ENCODE peak calls at places on chromosomes 4 and X, in nine cellular contexts. One of them, this sample, is unnamed.

GRCh38 chr4:134027931-134028330 is 173.7 kb downstream of the PABPC4L start:
- DNase-seq in neural crest cell: no peak
- DNase-seq in left ventricle myocardium inferior: no peak
- DNase-seq in WTC11: no peak
- DNase-seq in body of pancreas: no peak
- DNase-seq in kidney: no peak
- DNase-seq in brain microvascular endothelial cell: peak
- DNase-seq in GM13977: no peak
- DNase-seq in GM12865: no peak
- DNase-seq in this sample: no peak

GRCh38 chrX:103488332-103488731 is 31.0 kb downstream of the RAB40A start:
- DNase-seq in neural crest cell: no peak
- DNase-seq in left ventricle myocardium inferior: no peak
- DNase-seq in WTC11: no peak
- DNase-seq in body of pancreas: no peak
- DNase-seq in kidney: no peak
- DNase-seq in brain microvascular endothelial cell: no peak
- DNase-seq in GM13977: no peak
- DNase-seq in GM12865: no peak
- DNase-seq in this sample: no peak

GRCh38 chrX:11687157-11687556 is 21.4 kb upstream of the ARHGAP6 start:
- DNase-seq in neural crest cell: no peak
- DNase-seq in left ventricle myocardium inferior: no peak
- DNase-seq in WTC11: no peak
- DNase-seq in body of pancreas: no peak
- DNase-seq in kidney: no peak
- DNase-seq in brain microvascular endothelial cell: no peak
- DNase-seq in GM13977: no peak
- DNase-seq in GM12865: no peak
- DNase-seq in this sample: no peak

GRCh38 chrX:48539345-48540014 is at the start of gene TBC1D25:
- DNase-seq in neural crest cell: peak
- DNase-seq in left ventricle myocardium inferior: peak
- DNase-seq in WTC11: peak
- DNase-seq in body of pancreas: peak
- DNase-seq in kidney: peak
- DNase-seq in brain microvascular endothelial cell: peak
- DNase-seq in GM13977: peak
- DNase-seq in GM12865: peak
- DNase-seq in this sample: peak

GRCh38 chr4:161767116-161767515 is 396.7 kb downstream of the FSTL5 start:
- DNase-seq in neural crest cell: no peak
- DNase-seq in left ventricle myocardium inferior: no peak
- DNase-seq in WTC11: no peak
- DNase-seq in body of pancreas: no peak
- DNase-seq in kidney: no peak
- DNase-seq in brain microvascular endothelial cell: peak
- DNase-seq in GM13977: no peak
- DNase-seq in GM12865: peak
- DNase-seq in this sample: no peak

GRCh38 chr4:182231080-182231479 is 12.1 kb upstream of the TENM3 start:
- DNase-seq in neural crest cell: no peak
- DNase-seq in left ventricle myocardium inferior: no peak
- DNase-seq in WTC11: no peak
- DNase-seq in body of pancreas: no peak
- DNase-seq in kidney: no peak
- DNase-seq in brain microvascular endothelial cell: peak
- DNase-seq in GM13977: no peak
- DNase-seq in GM12865: no peak
- DNase-seq in this sample: no peak

GRCh38 chr4:16001484-16001858 is 38.5 kb upstream of the FGFBP2 start:
- DNase-seq in neural crest cell: peak
- DNase-seq in left ventricle myocardium inferior: peak
- DNase-seq in WTC11: peak
- DNase-seq in body of pancreas: peak
- DNase-seq in kidney: no peak
- DNase-seq in brain microvascular endothelial cell: peak
- DNase-seq in GM13977: peak
- DNase-seq in GM12865: peak
- DNase-seq in this sample: peak

GRCh38 chr4:56156141-56156540 is 207.4 kb downstream of the CEP135 start:
- DNase-seq in neural crest cell: no peak
- DNase-seq in left ventricle myocardium inferior: no peak
- DNase-seq in WTC11: peak
- DNase-seq in body of pancreas: no peak
- DNase-seq in kidney: no peak
- DNase-seq in brain microvascular endothelial cell: no peak
- DNase-seq in GM13977: no peak
- DNase-seq in GM12865: no peak
- DNase-seq in this sample: no peak

GRCh38 chr4:2626231-2626630 is 89.8 kb downstream of the FAM193A start:
- DNase-seq in neural crest cell: no peak
- DNase-seq in left ventricle myocardium inferior: no peak
- DNase-seq in WTC11: no peak
- DNase-seq in body of pancreas: no peak
- DNase-seq in kidney: no peak
- DNase-seq in brain microvascular endothelial cell: no peak
- DNase-seq in GM13977: no peak
- DNase-seq in GM12865: no peak
- DNase-seq in this sample: no peak

GRCh38 chrX:22345884-22346283 is 73.2 kb downstream of the CBLL2 start:
- DNase-seq in neural crest cell: no peak
- DNase-seq in left ventricle myocardium inferior: no peak
- DNase-seq in WTC11: no peak
- DNase-seq in body of pancreas: no peak
- DNase-seq in kidney: no peak
- DNase-seq in brain microvascular endothelial cell: no peak
- DNase-seq in GM13977: no peak
- DNase-seq in GM12865: peak
- DNase-seq in this sample: no peak

GRCh38 chrX:73943572-73943899 is 360.4 kb upstream of the ZCCHC13 start:
- DNase-seq in neural crest cell: no peak
- DNase-seq in left ventricle myocardium inferior: no peak
- DNase-seq in WTC11: no peak
- DNase-seq in body of pancreas: no peak
- DNase-seq in kidney: no peak
- DNase-seq in brain microvascular endothelial cell: no peak
- DNase-seq in GM13977: no peak
- DNase-seq in GM12865: peak
- DNase-seq in this sample: no peak

GRCh38 chrX:119427024-119427794 is 28.1 kb downstream of the SLC25A43 start:
- DNase-seq in neural crest cell: no peak
- DNase-seq in left ventricle myocardium inferior: peak
- DNase-seq in WTC11: no peak
- DNase-seq in body of pancreas: no peak
- DNase-seq in kidney: no peak
- DNase-seq in brain microvascular endothelial cell: peak
- DNase-seq in GM13977: peak
- DNase-seq in GM12865: peak
- DNase-seq in this sample: peak

GRCh38 chr4:37970702-37971101 is 10.5 kb downstream of the PTTG2 start:
- DNase-seq in neural crest cell: no peak
- DNase-seq in left ventricle myocardium inferior: peak
- DNase-seq in WTC11: peak
- DNase-seq in body of pancreas: peak
- DNase-seq in kidney: peak
- DNase-seq in brain microvascular endothelial cell: peak
- DNase-seq in GM13977: no peak
- DNase-seq in GM12865: peak
- DNase-seq in this sample: no peak

GRCh38 chr4:139453041-139453370 is 915 bp upstream of the RAB33B start:
- DNase-seq in neural crest cell: no peak
- DNase-seq in left ventricle myocardium inferior: no peak
- DNase-seq in WTC11: no peak
- DNase-seq in body of pancreas: peak
- DNase-seq in kidney: no peak
- DNase-seq in brain microvascular endothelial cell: peak
- DNase-seq in GM13977: peak
- DNase-seq in GM12865: peak
- DNase-seq in this sample: peak
- TF ChIP-seq CTCF in neural crest cell: peak
- TF ChIP-seq CTCF in left ventricle myocardium inferior: no peak
- TF ChIP-seq CTCF in WTC11: no peak
- TF ChIP-seq CTCF in body of pancreas: peak
- TF ChIP-seq CTCF in kidney: peak
- TF ChIP-seq CTCF in brain microvascular endothelial cell: peak
- TF ChIP-seq CTCF in GM13977: peak
- TF ChIP-seq CTCF in GM12865: peak
- TF ChIP-seq CTCF in this sample: no peak

GRCh38 chrX:42384956-42385355 is 393.0 kb downstream of the PPP1R2C start:
- DNase-seq in neural crest cell: no peak
- DNase-seq in left ventricle myocardium inferior: no peak
- DNase-seq in WTC11: no peak
- DNase-seq in body of pancreas: no peak
- DNase-seq in kidney: no peak
- DNase-seq in brain microvascular endothelial cell: no peak
- DNase-seq in GM13977: no peak
- DNase-seq in GM12865: no peak
- DNase-seq in this sample: no peak

GRCh38 chrX:42385730-42386129 is 392.2 kb downstream of the PPP1R2C start:
- DNase-seq in neural crest cell: no peak
- DNase-seq in left ventricle myocardium inferior: no peak
- DNase-seq in WTC11: no peak
- DNase-seq in body of pancreas: no peak
- DNase-seq in kidney: no peak
- DNase-seq in brain microvascular endothelial cell: no peak
- DNase-seq in GM13977: no peak
- DNase-seq in GM12865: no peak
- DNase-seq in this sample: no peak

DNA sequence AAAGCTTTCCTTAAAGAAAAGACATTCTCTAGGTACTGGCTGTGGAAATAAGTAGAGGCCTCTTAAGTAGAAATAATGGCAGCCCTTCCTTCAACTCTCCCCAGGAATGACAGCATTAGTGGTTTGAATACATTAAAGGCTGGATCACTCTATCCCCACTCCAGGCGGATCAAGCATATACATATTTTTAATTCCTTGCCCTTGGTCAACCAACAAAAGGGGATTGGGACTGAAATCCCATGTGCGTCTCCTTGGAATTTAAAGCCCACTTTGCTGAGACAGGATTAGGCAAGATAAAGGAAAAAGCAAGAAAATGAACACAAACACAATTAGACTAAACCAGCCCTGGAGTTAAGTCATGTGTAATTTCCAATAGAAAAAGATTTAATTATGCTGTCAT is 391.3 kb downstream of the PPP1R2C start:
- DNase-seq in neural crest cell: no peak
- DNase-seq in left ventricle myocardium inferior: no peak
- DNase-seq in WTC11: no peak
- DNase-seq in body of pancreas: no peak
- DNase-seq in kidney: no peak
- DNase-seq in brain microvascular endothelial cell: no peak
- DNase-seq in GM13977: no peak
- DNase-seq in GM12865: no peak
- DNase-seq in this sample: no peak
- TF ChIP-seq CTCF in neural crest cell: no peak
- TF ChIP-seq CTCF in left ventricle myocardium inferior: no peak
- TF ChIP-seq CTCF in WTC11: no peak
- TF ChIP-seq CTCF in body of pancreas: no peak
- TF ChIP-seq CTCF in kidney: no peak
- TF ChIP-seq CTCF in brain microvascular endothelial cell: no peak
- TF ChIP-seq CTCF in GM13977: no peak
- TF ChIP-seq CTCF in GM12865: no peak
- TF ChIP-seq CTCF in this sample: no peak

DNA sequence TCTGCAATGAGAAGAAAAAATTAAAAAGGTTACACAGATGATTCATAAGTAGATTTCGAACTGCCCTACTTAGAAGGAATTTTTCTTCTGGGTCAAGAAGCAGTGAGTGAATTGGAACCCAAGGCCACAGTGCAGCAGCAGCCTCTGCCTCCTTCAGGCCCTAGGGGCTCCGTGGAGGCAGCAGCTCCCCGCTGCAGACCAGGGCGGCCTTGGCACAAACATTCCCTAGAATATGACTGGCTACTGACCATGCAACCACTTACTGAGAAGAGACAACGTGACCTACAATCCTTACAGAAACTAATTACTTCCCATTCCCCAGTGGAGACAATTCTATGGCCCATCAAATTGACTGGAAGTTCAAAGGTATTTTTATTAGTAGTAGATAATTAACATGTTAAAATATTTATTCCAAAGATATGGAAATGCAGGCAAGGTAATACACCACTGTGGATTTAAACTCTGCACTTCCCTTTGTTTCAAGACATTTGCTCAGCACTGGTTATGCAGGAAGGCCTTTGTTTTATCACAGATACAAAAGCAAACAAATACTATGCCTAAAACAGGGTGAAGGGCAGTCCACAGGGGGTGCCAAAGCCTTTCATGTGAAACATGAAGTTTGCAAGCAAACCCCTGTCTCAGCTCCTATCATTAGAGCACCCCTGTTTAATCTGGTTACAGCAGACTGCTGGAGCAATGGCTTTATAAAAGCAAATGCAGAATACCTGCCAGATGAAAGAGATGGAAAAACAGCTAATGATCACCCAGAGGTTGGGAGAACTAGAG is 59.2 kb downstream of the PCDH19 start:
- DNase-seq in neural crest cell: no peak
- DNase-seq in left ventricle myocardium inferior: no peak
- DNase-seq in WTC11: no peak
- DNase-seq in body of pancreas: no peak
- DNase-seq in kidney: no peak
- DNase-seq in brain microvascular endothelial cell: no peak
- DNase-seq in GM13977: no peak
- DNase-seq in GM12865: no peak
- DNase-seq in this sample: no peak
- TF ChIP-seq CTCF in neural crest cell: no peak
- TF ChIP-seq CTCF in left ventricle myocardium inferior: no peak
- TF ChIP-seq CTCF in WTC11: no peak
- TF ChIP-seq CTCF in body of pancreas: no peak
- TF ChIP-seq CTCF in kidney: no peak
- TF ChIP-seq CTCF in brain microvascular endothelial cell: no peak
- TF ChIP-seq CTCF in GM13977: no peak
- TF ChIP-seq CTCF in GM12865: no peak
- TF ChIP-seq CTCF in this sample: no peak

DNA sequence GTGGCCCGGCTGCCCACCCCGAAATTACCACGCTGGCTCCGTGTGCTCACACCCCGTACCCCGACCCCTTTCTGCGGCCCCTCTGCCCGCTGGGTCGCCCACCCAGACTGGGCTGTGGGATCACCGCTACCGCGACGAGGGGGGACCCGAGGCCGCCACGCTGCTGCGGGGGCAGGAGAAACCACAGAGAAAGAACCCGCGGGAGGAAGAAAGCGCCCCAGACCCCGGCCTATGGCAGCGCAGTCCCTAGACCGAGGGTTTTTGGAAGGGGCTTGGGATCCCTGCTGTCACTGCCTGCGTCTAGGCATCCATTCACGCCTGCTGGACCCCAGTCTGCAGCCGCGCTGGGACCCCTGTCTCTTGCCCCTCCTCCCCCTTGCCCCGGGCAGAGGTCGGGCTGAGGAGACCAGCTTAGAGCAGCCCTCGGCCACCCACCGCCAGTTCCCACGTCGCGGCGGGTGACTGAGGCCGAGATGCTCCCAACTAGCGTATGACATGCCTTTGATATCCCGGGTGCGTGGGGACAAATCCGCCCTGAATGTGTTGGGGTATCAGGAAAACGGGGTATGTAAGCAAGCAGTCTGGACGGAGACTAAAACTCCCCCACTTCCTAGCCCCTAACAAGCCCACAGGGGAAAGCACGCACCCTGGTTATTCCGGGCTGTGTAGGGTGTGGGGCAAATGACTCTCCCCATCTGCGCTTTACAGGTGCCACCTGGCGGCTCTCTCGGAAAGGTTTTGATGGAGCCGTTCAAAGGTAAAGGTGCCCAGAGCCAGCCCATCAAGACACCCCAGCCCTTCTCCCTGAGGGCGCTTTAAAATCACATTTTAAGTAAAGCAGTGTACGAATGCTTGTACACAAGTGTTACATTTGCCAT is 867 bp upstream of the INPP4B start:
- DNase-seq in neural crest cell: peak
- DNase-seq in left ventricle myocardium inferior: peak
- DNase-seq in WTC11: peak
- DNase-seq in body of pancreas: peak
- DNase-seq in kidney: peak
- DNase-seq in brain microvascular endothelial cell: no peak
- DNase-seq in GM13977: peak
- DNase-seq in GM12865: peak
- DNase-seq in this sample: peak
- TF ChIP-seq CTCF in neural crest cell: peak
- TF ChIP-seq CTCF in left ventricle myocardium inferior: peak
- TF ChIP-seq CTCF in WTC11: peak
- TF ChIP-seq CTCF in body of pancreas: peak
- TF ChIP-seq CTCF in kidney: peak
- TF ChIP-seq CTCF in brain microvascular endothelial cell: peak
- TF ChIP-seq CTCF in GM13977: peak
- TF ChIP-seq CTCF in GM12865: peak
- TF ChIP-seq CTCF in this sample: no peak

This sample was measured in GM13976.